ENCODE peak calls at places on chromosomes 16 and 17, in five cellular contexts. C is H1, Y is IMR-90, E is uterus, M is HCT116. K is an unnamed sample.

GRCh38 chr16:10040136-10041080 is 141.8 kb downstream of the GRIN2A start:
- DNase-seq in C (no peak), Y (no peak), E (no peak), M (no peak), K (no peak)

GRCh38 chr17:9427460-9428315 is 147.9 kb downstream of the STX8 start:
- DNase-seq in C (no peak), Y (peak), E (no peak), M (no peak), K (no peak)

GRCh38 chr16:28543072-28543471 is 4.3 kb upstream of the NUPR1 start:
- DNase-seq in C (no peak), Y (no peak), E (no peak), M (no peak), K (no peak)

GRCh38 chr17:28725166-28725659 is 820 bp downstream of the TLCD1 start:
- DNase-seq in C (no peak), Y (peak), E (no peak), M (peak), K (no peak)

GRCh38 chr16:87380403-87380802 is 3.2 kb downstream of the FBXO31 start:
- DNase-seq in C (no peak), Y (no peak), E (no peak), M (no peak), K (no peak)

GRCh38 chr16:69927056-69927757 is 23.9 kb upstream of the CLEC18A start:
- DNase-seq in C (no peak), Y (peak), E (peak), M (no peak), K (no peak)

GRCh38 chr16:49216593-49216992 is 65.0 kb downstream of the CBLN1 start:
- DNase-seq in C (no peak), Y (no peak), E (no peak), M (no peak), K (no peak)

GRCh38 chr16:68993885-68994284 is 111.6 kb upstream of the HAS3 start:
- DNase-seq in C (no peak), Y (peak), E (no peak), M (no peak), K (no peak)

GRCh38 chr17:10313037-10313672 is 59.7 kb downstream of the MYH13 start:
- DNase-seq in C (peak), Y (no peak), E (no peak), M (no peak), K (no peak)

GRCh38 chr17:14389656-14390055 is 88.8 kb downstream of the HS3ST3B1 start:
- DNase-seq in C (no peak), Y (no peak), E (no peak), M (no peak), K (no peak)

GRCh38 chr16:27665881-27666280 is 115.9 kb downstream of the KATNIP start:
- DNase-seq in C (no peak), Y (peak), E (no peak), M (no peak), K (no peak)

GRCh38 chr17:16259926-16260325 is 42.9 kb downstream of the PIGL start:
- DNase-seq in C (no peak), Y (no peak), E (no peak), M (no peak), K (no peak)

GRCh38 chr17:43661699-43662431 is at the start of gene MEOX1:
- DNase-seq in C (no peak), Y (peak), E (no peak), M (no peak), K (no peak)

GRCh38 chr16:21159281-21159951 is 942 bp downstream of the LDAF1 start:
- DNase-seq in C (peak), Y (no peak), E (peak), M (no peak), K (no peak)

GRCh38 chr17:65684631-65685030 is 123.2 kb upstream of the AXIN2 start:
- DNase-seq in C (no peak), Y (peak), E (no peak), M (no peak), K (no peak)

GRCh38 chr16:66752958-66753357 is 1.5 kb upstream of the DYNC1LI2 start:
- DNase-seq in C (no peak), Y (no peak), E (no peak), M (no peak), K (no peak)

GRCh38 chr17:53336281-53336680 is 486.4 kb upstream of the KIF2B start:
- DNase-seq in C (no peak), Y (no peak), E (no peak), M (no peak), K (no peak)

GRCh38 chr17:81419333-81419885 is 24.2 kb downstream of the BAHCC1 start:
- DNase-seq in C (no peak), Y (peak), E (peak), M (peak), K (no peak)

GRCh38 chr17:45371414-45372324 is 54.8 kb upstream of the MAP3K14 start:
- DNase-seq in C (peak), Y (peak), E (peak), M (peak), K (no peak)
- TF ChIP-seq POLR2A in C (peak), Y (peak), E (peak), M (no peak), K (peak)

DNA sequence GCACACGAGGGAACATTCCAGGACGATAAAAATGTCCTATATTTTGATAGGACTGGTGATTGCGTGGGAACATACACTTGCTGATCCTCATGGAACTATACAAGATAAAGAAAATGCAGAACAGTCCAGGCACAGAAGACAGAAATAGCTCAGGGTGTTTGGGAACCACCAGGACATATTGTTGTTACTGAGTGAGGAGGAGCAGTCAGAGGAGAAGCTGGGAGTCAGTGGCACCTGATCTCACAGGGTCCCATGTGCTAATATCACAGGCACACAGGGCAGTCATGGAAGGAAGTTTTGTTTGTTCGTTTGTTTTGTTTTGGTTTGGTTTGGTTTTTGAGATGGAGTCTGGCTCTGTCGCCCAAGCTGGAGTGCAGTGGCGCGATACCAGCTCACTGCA is 5.7 kb downstream of the PLD2 start:
- DNase-seq in C (no peak), Y (no peak), E (no peak), M (no peak), K (no peak)
- H3K27ac ChIP-seq in C (no peak), Y (no peak), E (no peak), M (no peak), K (peak)

DNA sequence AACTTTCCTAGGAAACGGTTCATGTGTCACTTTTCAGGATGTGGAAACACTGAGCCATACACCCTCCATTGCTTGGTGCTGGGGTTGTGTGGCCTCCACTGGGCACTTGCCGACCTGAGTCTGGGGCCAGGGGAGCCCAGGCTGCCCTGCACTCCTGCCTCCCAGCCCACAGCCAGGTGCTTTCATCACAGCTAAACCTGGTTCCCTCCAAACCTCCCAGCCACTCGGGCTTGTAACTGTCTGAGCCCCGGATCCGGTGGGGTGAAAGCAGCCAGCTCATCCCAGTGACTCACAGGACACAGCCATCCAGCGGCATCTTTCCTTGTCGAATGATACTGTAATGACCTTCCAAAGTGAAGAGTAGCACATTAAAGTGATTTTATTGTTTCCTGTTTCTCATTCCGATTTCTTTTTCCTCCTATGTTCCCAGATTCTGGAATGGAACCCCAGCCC is 19.8 kb downstream of the CARHSP1 start:
- DNase-seq in C (no peak), Y (peak), E (no peak), M (no peak), K (no peak)
- TF ChIP-seq POLR2A in C (peak), Y (no peak), E (no peak), M (no peak), K (no peak)

DNA sequence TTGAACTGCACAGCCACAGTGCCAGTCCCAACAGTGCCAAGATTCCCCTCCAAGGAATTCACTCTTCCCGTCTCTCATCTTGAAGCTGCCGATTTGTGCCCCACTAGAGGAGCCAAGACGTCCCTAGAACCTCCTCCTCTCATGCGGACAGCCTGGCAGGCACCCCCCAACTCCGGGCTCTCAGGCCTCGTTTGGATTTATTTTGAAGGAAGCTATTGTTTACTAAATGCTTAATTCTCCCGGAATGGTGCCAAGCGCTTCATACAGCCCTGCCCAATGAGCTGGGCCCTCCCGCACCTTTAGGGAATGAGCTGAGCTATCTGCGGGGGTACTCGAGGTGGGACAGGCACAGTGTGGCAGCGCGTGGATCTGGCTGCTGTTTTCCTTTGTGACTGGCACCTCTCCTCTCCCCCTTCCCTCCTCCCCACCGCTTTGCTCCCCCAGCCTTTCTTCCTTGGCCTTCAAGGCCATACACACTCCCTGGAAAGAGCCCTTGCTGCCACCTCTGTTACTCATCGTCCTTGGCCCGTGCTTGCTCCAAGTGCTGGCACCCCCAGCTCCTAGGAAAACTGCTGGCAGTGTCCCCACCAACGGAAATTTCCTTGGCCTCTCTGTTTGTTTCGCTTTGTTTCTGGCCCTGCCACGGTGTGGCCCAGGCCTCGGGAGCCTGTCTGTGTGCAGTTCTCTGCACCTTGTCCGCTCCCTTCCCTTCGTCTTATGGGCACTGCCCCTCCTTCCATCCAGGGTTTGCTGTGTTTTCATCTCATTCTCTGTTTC is 49.9 kb upstream of the CDR2 start:
- DNase-seq in C (peak), Y (no peak), E (peak), M (no peak), K (no peak)
- H3K27ac ChIP-seq in C (no peak), Y (peak), E (peak), M (no peak), K (peak)

K was measured in esophagus squamous epithelium.